ENCODE peak calls at places on chromosomes 6 and 20, in eight cellular contexts. Z, P, G, B, E, Q, V and T are unnamed samples.

GRCh38 chr6:151230277-151230577 is 9.5 kb upstream of the AKAP12 start:
- DNase-seq in Q (no peak), G (no peak), Z (no peak), E (no peak), V (no peak), P (no peak), B (no peak), T (no peak)

GRCh38 chr6:45003961-45004360 is 324.2 kb upstream of the RUNX2 start:
- DNase-seq in G (no peak), Z (no peak), E (no peak), Q (no peak), B (no peak), P (no peak), V (no peak), T (no peak)

GRCh38 chr6:97401533-97401932 is 118.5 kb upstream of the MMS22L start:
- DNase-seq in P (no peak), G (no peak), B (no peak), Q (no peak), E (no peak), Z (peak; percentile 50), V (no peak), T (no peak)

GRCh38 chr6:38185244-38185643 is 365.7 kb downstream of the ZFAND3 start:
- DNase-seq in G (no peak), V (peak; percentile 65), B (no peak), Z (no peak), P (no peak), Q (no peak), E (no peak), T (no peak)

GRCh38 chr6:100979269-100979668 is 98.1 kb upstream of the ASCC3 start:
- DNase-seq in V (no peak), Z (no peak), E (peak; percentile 33), P (no peak), B (no peak), Q (peak; percentile 2), G (no peak), T (no peak)

GRCh38 chr6:18405477-18406293 is 18.5 kb downstream of the RNF144B start:
- DNase-seq in V (no peak), E (no peak), Q (no peak), Z (peak; percentile 33), B (no peak), G (no peak), P (no peak), T (no peak)

GRCh38 chr6:40389176-40389767 is 197.9 kb downstream of the LRFN2 start:
- DNase-seq in V (no peak), E (no peak), P (no peak), B (no peak), G (no peak), Z (no peak), Q (no peak), T (no peak)

GRCh38 chr6:159602370-159603185 is 90.5 kb downstream of the SOD2 start:
- DNase-seq in Z (peak; percentile 20), B (no peak), E (no peak), V (no peak), P (no peak), G (no peak), Q (no peak), T (no peak)

GRCh38 chr6:72464246-72464645 is 157.6 kb upstream of the KCNQ5 start:
- DNase-seq in E (no peak), V (no peak), P (no peak), Q (no peak), B (no peak), G (no peak), Z (no peak), T (no peak)

GRCh38 chr6:154933181-154933827 is 61.8 kb upstream of the TIAM2 start:
- DNase-seq in Z (peak; percentile 45), V (no peak), B (no peak), G (no peak), E (no peak), P (no peak), Q (no peak), T (no peak)

GRCh38 chr6:12483712-12484111 is 193.6 kb downstream of the EDN1 start:
- DNase-seq in Q (no peak), Z (peak; percentile 62), P (no peak), B (no peak), V (no peak), G (no peak), E (no peak), T (no peak)

GRCh38 chr6:31597006-31597405 is 4.2 kb upstream of the NCR3 start:
- DNase-seq in Z (peak; percentile 49), B (peak; percentile 10), P (peak; percentile 36), E (peak; percentile 40), V (no peak), G (no peak), Q (no peak), T (no peak)

GRCh38 chr6:82086944-82087343 is 160.6 kb downstream of the IBTK start:
- DNase-seq in Q (no peak), V (no peak), G (no peak), P (no peak), B (no peak), E (no peak), Z (no peak), T (no peak)

GRCh38 chr20:45611054-45611453 is 18.5 kb upstream of the WFDC10A start:
- DNase-seq in B (no peak), Q (peak; percentile 5), V (no peak), P (no peak), E (no peak), G (no peak), Z (peak; percentile 78), T (no peak)

GRCh38 chr20:36709126-36709525 is 36.8 kb downstream of the NDRG3 start:
- DNase-seq in P (no peak), Q (no peak), V (no peak), E (no peak), G (no peak), B (no peak), Z (no peak), T (no peak)

GRCh38 chr20:44730441-44730840 is 15.2 kb upstream of the KCNK15 start:
- DNase-seq in E (no peak), G (no peak), V (no peak), Q (no peak), Z (peak; percentile 85), P (no peak), B (no peak), T (no peak)

GRCh38 chr6:147078602-147079001 is 125.6 kb upstream of the STXBP5 start:
- DNase-seq in Q (no peak), Z (no peak), P (no peak), E (no peak), V (no peak), G (no peak), B (no peak), T (no peak)

GRCh38 chr20:58045579-58045978 is 182.9 kb downstream of the ANKRD60 start:
- DNase-seq in Q (no peak), G (no peak), E (no peak), B (no peak), V (no peak), P (no peak), Z (no peak), T (no peak)

GRCh38 chr6:127192911-127193503 is 73.7 kb upstream of the RNF146 start:
- DNase-seq in Q (no peak), V (no peak), E (no peak), P (no peak), B (no peak), G (no peak), Z (peak; percentile 83), T (no peak)

GRCh38 chr6:25193147-25193864 is 85.9 kb upstream of the CARMIL1 start:
- DNase-seq in G (no peak), P (no peak), B (no peak), E (no peak), Q (no peak), Z (peak; percentile 96), V (peak; percentile 2), T (no peak)

GRCh38 chr20:56178219-56178618 is 70.3 kb upstream of the MC3R start:
- DNase-seq in Z (no peak), E (no peak), V (no peak), B (no peak), Q (no peak), P (no peak), G (no peak), T (no peak)

GRCh38 chr6:139597781-139598368 is 223.4 kb upstream of the CITED2 start:
- DNase-seq in P (no peak), Z (peak; percentile 99), G (no peak), Q (no peak), B (no peak), V (peak; percentile 41), E (peak; percentile 25), T (peak; percentile 77)

GRCh38 chr6:28953039-28953872 is 29.5 kb upstream of the TRIM27 start:
- DNase-seq in B (peak; percentile 71), P (peak; percentile 76), Q (peak; percentile 59), Z (peak; percentile 63), E (peak; percentile 77), V (no peak), G (no peak), T (no peak)

GRCh38 chr6:35428421-35429149 is 23.6 kb upstream of the FANCE start:
- DNase-seq in P (no peak), V (no peak), Q (no peak), Z (no peak), B (no peak), E (no peak), G (no peak), T (no peak)

GRCh38 chr6:104572901-104573300 is 286.8 kb downstream of the HACE1 start:
- DNase-seq in E (no peak), Z (no peak), Q (no peak), B (no peak), V (no peak), P (no peak), G (no peak), T (no peak)

GRCh38 chr6:149934249-149935156 is 7.3 kb upstream of the ULBP2 start:
- DNase-seq in Z (peak; percentile 78), B (peak; percentile 56), E (peak; percentile 68), G (no peak), Q (peak; percentile 74), P (peak; percentile 42), V (peak; percentile 54), T (peak; percentile 38)

GRCh38 chr6:13217206-13217905 is 111.0 kb downstream of the TBC1D7 start:
- DNase-seq in G (no peak), E (no peak), V (no peak), Z (peak; percentile 70), B (no peak), Q (no peak), P (no peak), T (no peak)